ENCODE peak calls at places on chromosomes 6 and 20, in six cellular contexts. C is H9, Z is IMR-90, P is mesenchymal stem cell, I is trophoblast cell, S is H1. U is an unnamed sample.

GRCh38 chr6:17615794-17616193 is 15.7 kb downstream of the FAM8A1 start:
- DNase-seq in S (no peak), I (no peak), C (no peak), Z (no peak), P (no peak), U (no peak)

GRCh38 chr6:1689141-1689540 is 79.4 kb downstream of the FOXC1 start:
- DNase-seq in I (no peak), P (no peak), Z (no peak), S (no peak), C (no peak), U (no peak)

GRCh38 chr6:331622-332521 is 39.6 kb downstream of the DUSP22 start:
- DNase-seq in Z (no peak), P (no peak), C (no peak), I (no peak), S (no peak), U (no peak)

GRCh38 chr6:111861321-111861938 is 11.8 kb downstream of the FYN start:
- DNase-seq in Z (no peak), I (no peak), S (no peak), P (no peak), C (no peak), U (no peak)

GRCh38 chr6:129493396-129493902 is 216.5 kb downstream of the ARHGAP18 start:
- DNase-seq in S (no peak), P (peak), I (peak), C (no peak), Z (peak), U (no peak)

GRCh38 chr6:54002118-54002517 is 109.1 kb upstream of the MLIP start:
- DNase-seq in S (no peak), Z (peak), P (no peak), I (no peak), C (no peak), U (no peak)

GRCh38 chr20:1844723-1845523 is 50.3 kb upstream of the SIRPA start:
- DNase-seq in C (no peak), I (peak), S (no peak), P (peak), Z (peak), U (no peak)

GRCh38 chr20:54029176-54029575 is 41.2 kb downstream of the BCAS1 start:
- DNase-seq in I (no peak), P (no peak), S (no peak), C (no peak), Z (no peak), U (no peak)

GRCh38 chr20:36988494-36988966 is 37.0 kb upstream of the SAMHD1 start:
- DNase-seq in I (no peak), S (no peak), C (no peak), P (no peak), Z (peak), U (no peak)

GRCh38 chr20:51876511-51876910 is 74.2 kb upstream of the SALL4 start:
- DNase-seq in S (no peak), I (no peak), P (no peak), C (no peak), Z (no peak), U (no peak)

GRCh38 chr6:160678744-160679401 is 14.8 kb upstream of the LPA start:
- DNase-seq in C (peak), I (no peak), S (no peak), P (no peak), Z (no peak), U (no peak)

GRCh38 chr6:33201935-33202334 is 1.3 kb downstream of the SLC39A7 start:
- DNase-seq in I (no peak), C (no peak), Z (no peak), S (no peak), P (no peak), U (no peak)

GRCh38 chr20:58342104-58342945 is 32.8 kb downstream of the RAB22A start:
- DNase-seq in S (no peak), C (no peak), Z (peak), P (peak), I (peak), U (no peak)

GRCh38 chr6:121886223-121886830 is 450.9 kb downstream of the GJA1 start:
- DNase-seq in I (no peak), C (no peak), S (no peak), Z (peak), P (peak), U (no peak)

GRCh38 chr6:21741221-21742109 is 147.9 kb downstream of the SOX4 start:
- DNase-seq in Z (peak), I (no peak), S (no peak), C (no peak), P (peak), U (no peak)

GRCh38 chr6:136499370-136499769 is 50.9 kb downstream of the MAP7 start:
- DNase-seq in P (no peak), C (no peak), S (no peak), Z (no peak), I (no peak), U (no peak)

GRCh38 chr20:60008130-60008808 is 50.0 kb downstream of the CDH26 start:
- DNase-seq in P (no peak), Z (no peak), I (no peak), S (no peak), C (no peak), U (no peak)

GRCh38 chr6:39426057-39426592 is 103.6 kb upstream of the KCNK16 start:
- DNase-seq in Z (peak), C (no peak), P (peak), I (peak), S (no peak), U (no peak)

GRCh38 chr20:56171087-56172012 is 77.2 kb upstream of the MC3R start:
- DNase-seq in C (no peak), S (no peak), I (peak), Z (no peak), P (no peak), U (no peak)

GRCh38 chr6:155311076-155311475 is 3.2 kb downstream of the TFB1M start:
- DNase-seq in P (peak), I (no peak), Z (peak), C (no peak), S (no peak), U (no peak)

GRCh38 chr6:109628158-109629000 is 62.6 kb downstream of the AK9 start:
- DNase-seq in C (no peak), S (no peak), I (no peak), P (no peak), Z (no peak), U (no peak)

GRCh38 chr20:34473262-34473883 is 42.8 kb upstream of the DYNLRB1 start:
- DNase-seq in Z (peak), C (peak), I (peak), P (peak), S (peak), U (peak)

GRCh38 chr6:161917645-161918044 is 643.8 kb upstream of the AGPAT4 start:
- DNase-seq in Z (no peak), S (no peak), C (no peak), P (peak), I (peak), U (no peak)

GRCh38 chr6:169456840-169457239 is 203.2 kb upstream of the THBS2 start:
- DNase-seq in Z (no peak), C (no peak), I (no peak), S (no peak), P (no peak), U (no peak)

GRCh38 chr6:4185846-4186245 is 50.5 kb upstream of the ECI2 start:
- DNase-seq in P (no peak), Z (no peak), I (no peak), S (no peak), C (no peak), U (no peak)

GRCh38 chr6:143449731-143450452 is 603 bp downstream of the ADAT2 start:
- DNase-seq in P (peak), I (peak), S (no peak), Z (peak), C (peak), U (peak)

GRCh38 chr6:119119989-119120388 is 41.5 kb upstream of the FAM184A start:
- DNase-seq in S (no peak), Z (peak), C (no peak), P (peak), I (peak), U (no peak)

GRCh38 chr6:166197361-166197760 is 29.7 kb upstream of the TBXT start:
- DNase-seq in S (no peak), Z (no peak), P (no peak), C (no peak), I (no peak), U (no peak)

GRCh38 chr6:157893238-157893637 is 70.2 kb downstream of the SNX9 start:
- DNase-seq in C (no peak), Z (no peak), I (no peak), S (no peak), P (no peak), U (no peak)

GRCh38 chr6:155162682-155163081 is 101.1 kb upstream of the CLDN20 start:
- DNase-seq in C (no peak), P (peak), S (no peak), I (peak), Z (peak), U (no peak)

GRCh38 chr20:31602779-31603441 is 2.2 kb upstream of the ID1 start:
- DNase-seq in Z (peak), I (peak), P (peak), C (no peak), S (no peak), U (no peak)

GRCh38 chr20:17624551-17625245 is 54.8 kb downstream of the DSTN start:
- DNase-seq in P (no peak), I (no peak), C (no peak), Z (no peak), S (no peak), U (no peak)

GRCh38 chr6:12336121-12336971 is 46.2 kb downstream of the EDN1 start:
- DNase-seq in P (peak), I (peak), S (no peak), C (no peak), Z (no peak), U (no peak)

GRCh38 chr20:24118781-24119175 is 130.2 kb upstream of the GGTLC1 start:
- DNase-seq in P (no peak), C (no peak), I (peak), Z (no peak), S (no peak), U (no peak)

GRCh38 chr20:59765599-59766177 is 161.3 kb downstream of the PHACTR3 start:
- DNase-seq in Z (no peak), S (no peak), C (peak), I (peak), P (no peak), U (peak)

GRCh38 chr6:88492241-88492640 is 326.1 kb upstream of the CNR1 start:
- DNase-seq in Z (no peak), I (no peak), P (no peak), C (no peak), S (no peak), U (no peak)

DNA sequence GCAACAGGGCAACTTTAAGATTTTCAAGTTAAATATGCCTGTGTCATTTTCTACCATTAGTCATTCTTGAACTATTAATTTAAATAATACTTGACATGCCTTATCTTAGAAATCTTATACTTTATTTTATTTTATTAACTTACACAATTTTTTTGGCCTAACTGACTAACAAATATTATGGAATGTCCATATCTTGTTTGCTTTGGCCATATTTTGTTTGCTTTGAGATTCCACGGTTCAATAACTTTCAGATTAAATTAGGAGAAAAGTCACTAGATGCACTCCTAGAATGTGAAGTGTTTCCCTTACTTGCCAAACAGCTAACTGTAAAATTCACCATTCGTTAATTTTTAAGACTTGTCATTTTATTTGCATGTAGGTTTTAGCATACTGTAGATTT is 684.0 kb upstream of the MANEA start:
- DNase-seq in P (no peak), Z (no peak), S (no peak), I (no peak), C (no peak), U (no peak)
- H3K14ac ChIP-seq in P (no peak), Z (no peak), S (no peak), I (no peak), C (no peak), U (no peak)

DNA sequence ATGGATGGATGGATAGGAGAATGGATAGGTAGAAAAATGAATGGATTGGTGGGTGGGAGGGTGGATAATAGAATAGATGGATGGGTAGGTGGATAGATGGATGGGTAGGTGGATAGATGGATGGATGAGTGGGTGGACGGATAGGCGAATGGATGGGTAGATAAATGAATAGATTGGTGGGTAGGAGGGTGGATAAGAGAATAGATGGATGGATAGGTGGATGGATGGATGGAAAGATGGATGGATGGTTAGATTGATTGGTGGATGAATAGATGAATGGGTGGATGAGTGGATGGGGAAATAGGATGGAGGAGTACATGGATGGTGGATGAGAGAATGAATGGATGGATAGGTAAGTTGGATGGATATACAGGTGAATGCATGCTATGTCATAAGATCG is 110.5 kb downstream of the CEBPB start:
- DNase-seq in C (no peak), S (no peak), P (no peak), Z (no peak), I (no peak), U (no peak)
- H3K14ac ChIP-seq in C (no peak), S (no peak), P (no peak), Z (no peak), I (no peak), U (no peak)

DNA sequence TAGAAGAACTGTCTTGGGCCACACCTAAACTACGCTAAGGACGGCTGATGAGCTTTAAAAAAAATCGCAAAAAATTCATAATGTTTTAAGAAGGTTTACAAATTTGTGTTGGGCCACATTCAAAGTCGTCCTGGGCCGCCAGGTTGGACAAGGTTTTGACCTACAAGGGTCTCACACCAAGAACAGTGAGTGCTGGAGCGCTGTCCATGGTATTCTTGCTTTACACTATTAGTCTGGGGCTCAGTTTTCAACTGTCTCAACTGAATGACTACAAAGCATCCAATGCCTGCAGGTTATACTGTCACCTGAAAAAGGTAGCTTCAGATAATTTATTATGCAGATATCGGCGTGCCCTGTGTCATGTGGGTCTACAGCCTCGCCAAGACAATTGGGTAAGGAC is 3.7 kb upstream of the FAXC start:
- DNase-seq in C (no peak), I (no peak), P (no peak), Z (peak), S (no peak), U (no peak)
- H3K14ac ChIP-seq in C (no peak), I (no peak), P (no peak), Z (no peak), S (no peak), U (no peak)

GRCh38 chr20:3168829-3169590 is 4.3 kb downstream of the LZTS3 start:
- DNase-seq in S (no peak), I (no peak), P (no peak), Z (no peak), C (no peak), U (no peak)
- H3K14ac ChIP-seq in S (no peak), I (no peak), P (no peak), Z (no peak), C (peak), U (no peak)

DNA sequence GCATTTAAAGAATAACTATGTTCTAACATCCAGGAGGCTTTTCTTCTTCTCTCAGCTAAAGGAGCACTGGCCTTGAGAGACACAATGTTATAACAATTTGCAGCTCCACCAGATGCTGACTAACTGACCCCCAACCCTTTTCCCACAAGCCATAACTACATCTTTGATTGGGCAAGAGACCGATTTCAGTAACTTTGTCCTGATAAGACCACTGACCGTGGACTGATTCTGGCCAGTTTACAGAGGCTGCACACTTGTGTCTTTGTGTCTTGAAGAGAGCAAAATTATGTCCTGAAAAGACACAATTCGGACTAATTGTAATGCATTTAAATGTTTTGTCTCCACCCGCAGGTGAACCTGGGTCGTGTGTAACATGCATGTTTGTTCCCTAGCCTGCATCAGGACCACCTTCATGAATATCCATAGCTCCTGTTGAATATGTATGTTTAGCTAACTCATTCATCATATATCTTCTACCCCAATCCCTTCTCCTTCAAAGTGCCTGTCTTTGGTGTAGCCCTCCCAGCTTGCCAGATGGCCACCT is 22.3 kb downstream of the ABRACL start:
- DNase-seq in Z (no peak), P (no peak), S (no peak), I (no peak), C (no peak), U (no peak)
- H3K14ac ChIP-seq in Z (no peak), P (no peak), S (no peak), I (no peak), C (no peak), U (no peak)

DNA sequence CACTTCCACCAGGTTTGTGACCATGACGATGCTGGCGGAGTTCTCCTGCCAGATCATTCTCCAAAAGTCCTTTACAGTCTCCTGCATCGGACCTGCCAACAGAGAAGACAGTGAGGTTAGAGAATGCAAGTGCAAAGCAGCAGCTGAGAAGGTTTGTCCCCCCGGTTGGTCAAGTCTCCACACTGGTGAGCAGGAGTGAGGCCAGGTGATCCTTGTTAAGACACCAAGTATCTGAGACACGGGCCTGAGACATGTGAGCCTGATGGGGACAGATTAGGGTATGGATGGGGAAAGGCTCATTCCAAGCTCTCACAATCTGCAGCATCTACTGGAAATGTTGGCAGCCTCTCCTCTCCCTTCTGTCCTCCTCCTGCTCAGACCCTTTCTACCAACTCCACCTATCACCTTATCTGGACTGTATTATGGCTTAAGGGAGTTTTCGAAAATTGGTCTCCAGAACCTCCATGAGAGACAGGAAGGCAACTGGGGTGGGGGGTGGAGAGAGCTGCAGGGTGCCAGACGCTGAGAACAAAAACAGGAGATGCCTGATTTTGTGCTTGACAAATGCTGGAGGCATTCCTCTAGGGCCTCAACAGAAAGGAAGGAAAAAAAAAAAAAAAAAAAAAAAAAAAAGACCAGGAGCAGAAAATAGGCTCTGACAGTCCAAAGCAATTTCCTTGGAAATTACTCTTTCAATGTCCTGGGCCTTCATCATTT is 500.4 kb upstream of the CHD6 start:
- DNase-seq in S (no peak), P (no peak), I (no peak), Z (no peak), C (peak), U (no peak)
- H3K14ac ChIP-seq in S (no peak), P (no peak), I (no peak), Z (no peak), C (no peak), U (no peak)

GRCh38 chr20:11271920-11272594 is 598.3 kb upstream of the JAG1 start:
- DNase-seq in P (no peak), Z (no peak), C (no peak), S (no peak), I (no peak), U (peak)

GRCh38 chr20:11274137-11274536 is 600.3 kb upstream of the JAG1 start:
- DNase-seq in I (peak), S (no peak), Z (peak), C (no peak), P (peak), U (peak)

GRCh38 chr20:11270566-11270965 is 596.8 kb upstream of the JAG1 start:
- DNase-seq in P (no peak), Z (no peak), C (peak), I (peak), S (no peak), U (no peak)

GRCh38 chr20:11267762-11268335 is 594.0 kb upstream of the JAG1 start:
- DNase-seq in S (no peak), C (no peak), Z (no peak), I (no peak), P (no peak), U (no peak)

DNA sequence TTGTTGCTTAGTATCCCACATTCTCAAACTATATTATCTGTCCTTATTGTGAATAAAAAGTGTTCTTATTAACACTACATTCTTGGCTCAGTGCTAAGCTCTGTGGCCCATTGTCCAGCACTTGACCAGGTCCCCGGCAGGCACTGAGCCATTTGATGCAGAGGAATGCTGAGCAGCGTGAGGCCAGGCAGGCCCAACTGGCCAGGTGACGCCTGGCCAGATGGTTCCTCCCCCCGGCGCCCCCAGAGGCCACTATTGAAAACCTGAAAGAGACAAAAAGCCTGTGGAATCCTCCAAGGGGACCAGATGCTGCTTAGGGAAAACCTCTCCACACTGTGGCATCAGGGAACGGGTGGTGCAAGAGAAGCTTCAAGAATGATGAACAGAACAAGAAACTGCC is 597.5 kb upstream of the JAG1 start:
- DNase-seq in C (peak), S (peak), P (no peak), Z (no peak), I (no peak), U (peak)
- H3K14ac ChIP-seq in C (no peak), S (no peak), P (no peak), Z (no peak), I (no peak), U (no peak)

DNA sequence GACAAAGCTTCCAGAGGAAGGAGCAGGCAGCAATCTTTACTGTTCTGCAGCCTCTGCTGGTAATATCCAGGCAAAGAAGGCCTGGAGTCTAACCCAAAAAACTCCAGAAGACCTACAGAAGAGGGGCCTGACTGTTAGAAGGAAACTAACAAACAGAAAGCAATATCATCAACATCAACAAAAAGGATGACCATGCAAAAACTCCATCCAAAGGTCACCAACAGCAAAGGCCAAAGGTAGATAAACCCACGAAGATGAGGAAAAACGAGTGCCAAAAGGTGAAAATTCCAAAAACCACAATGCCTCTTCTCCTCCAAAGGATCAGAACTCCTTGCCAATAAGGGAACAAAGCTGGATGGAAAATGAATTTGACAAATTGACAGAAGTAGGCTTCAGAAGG is 469.8 kb upstream of the FLRT3 start:
- DNase-seq in P (no peak), I (no peak), S (no peak), Z (no peak), C (no peak), U (no peak)
- H3K14ac ChIP-seq in P (no peak), I (no peak), S (no peak), Z (no peak), C (no peak), U (no peak)